ENCODE peak calls at places on chromosomes 13 and 19, in seven cellular contexts. Y, I, G, S, H, P and U are unnamed samples.
A peak's percentile ranks its signal among the peaks of the same experiment; 100 is the strongest.

GRCh38 chr19:48671456-48671995 is 1.3 kb downstream of the NTN5 start:
- DNase-seq in Y (no peak), P (no peak), I (peak; percentile 84), G (no peak), H (no peak), S (no peak), U (no peak)

GRCh38 chr19:40689339-40690049 is 957 bp downstream of the NUMBL start:
- DNase-seq in G (no peak), I (peak; percentile 20), H (peak; percentile 31), Y (no peak), S (no peak), P (no peak), U (peak; percentile 7)

GRCh38 chr13:109776575-109776974 is 9.8 kb downstream of the IRS2 start:
- DNase-seq in H (no peak), I (no peak), G (no peak), S (no peak), P (no peak), Y (no peak), U (peak; percentile 18)

GRCh38 chr19:18225702-18226468 is at the start of gene PDE4C:
- DNase-seq in Y (no peak), G (no peak), H (no peak), I (peak; percentile 45), S (no peak), P (no peak), U (no peak)

GRCh38 chr13:83878691-83879410 is 3.4 kb downstream of the SLITRK1 start:
- DNase-seq in I (no peak), S (no peak), P (peak; percentile 72), G (no peak), Y (no peak), H (peak; percentile 17), U (no peak)

GRCh38 chr19:17332677-17333581 is 1.7 kb downstream of the ANO8 start:
- DNase-seq in I (peak; percentile 6), H (no peak), G (no peak), Y (peak; percentile 43), S (no peak), P (no peak), U (peak; percentile 76)

GRCh38 chr13:109647046-109647445 is 139.3 kb downstream of the IRS2 start:
- DNase-seq in G (no peak), I (no peak), P (no peak), H (no peak), Y (no peak), S (no peak), U (peak; percentile 46)

GRCh38 chr13:111537843-111538499 is 217.5 kb downstream of the TEX29 start:
- DNase-seq in P (peak; percentile 38), H (no peak), I (no peak), Y (no peak), G (no peak), S (no peak), U (no peak)

GRCh38 chr19:58554494-58555368 is at the start of gene CHMP2A:
- DNase-seq in H (peak; percentile 97), I (no peak), S (peak; percentile 98), G (peak; percentile 94), P (peak; percentile 100), Y (peak; percentile 97), U (peak; percentile 98)

GRCh38 chr19:5038631-5039271 is 69.8 kb downstream of the KDM4B start:
- DNase-seq in P (no peak), G (no peak), H (no peak), Y (peak; percentile 70), I (peak; percentile 25), S (no peak), U (peak; percentile 56)

GRCh38 chr19:39381910-39382611 is 8.8 kb downstream of the PAF1 start:
- DNase-seq in P (no peak), S (no peak), H (no peak), G (no peak), Y (peak; percentile 60), I (no peak), U (no peak)

GRCh38 chr13:88739192-88739591 is 1068.0 kb downstream of the SLITRK5 start:
- DNase-seq in G (no peak), S (no peak), P (no peak), I (no peak), H (no peak), Y (no peak), U (no peak)

GRCh38 chr13:48446454-48446853 is 33.5 kb upstream of the LPAR6 start:
- DNase-seq in Y (peak; percentile 41), S (no peak), I (no peak), G (no peak), H (no peak), P (no peak), U (peak; percentile 68)

GRCh38 chr13:113748862-113749451 is 10.1 kb upstream of the TMEM255B start:
- DNase-seq in I (no peak), S (no peak), Y (no peak), G (no peak), P (peak; percentile 73), H (no peak), U (no peak)

GRCh38 chr13:99659234-99659633 is 158.0 kb downstream of the TM9SF2 start:
- DNase-seq in Y (no peak), P (no peak), I (peak; percentile 60), H (no peak), S (no peak), G (no peak), U (no peak)

GRCh38 chr13:32881074-32881791 is 135.0 kb upstream of the KL start:
- DNase-seq in G (no peak), H (peak; percentile 13), S (no peak), P (no peak), Y (peak; percentile 22), I (no peak), U (peak; percentile 33)

GRCh38 chr19:58556633-58557252 is 1.7 kb downstream of the UBE2M start:
- DNase-seq in Y (no peak), I (no peak), H (no peak), S (no peak), G (no peak), P (peak; percentile 62), U (no peak)

GRCh38 chr19:4717191-4717965 is 6.3 kb downstream of the DPP9 start:
- DNase-seq in S (peak; percentile 45), I (no peak), H (no peak), G (no peak), Y (no peak), P (no peak), U (peak; percentile 80)

GRCh38 chr19:5895890-5896289 is 7.7 kb downstream of the NDUFA11 start:
- DNase-seq in P (no peak), H (no peak), G (no peak), I (no peak), S (no peak), Y (no peak), U (no peak)

GRCh38 chr13:54913668-54914067 is 1885.1 kb downstream of the OLFM4 start:
- DNase-seq in S (no peak), G (no peak), I (no peak), P (no peak), H (no peak), Y (no peak), U (no peak)

GRCh38 chr13:112324121-112324520 is 52.0 kb upstream of the SPACA7 start:
- DNase-seq in I (peak; percentile 53), S (no peak), P (no peak), H (no peak), G (no peak), Y (no peak), U (no peak)

GRCh38 chr13:110430391-110431338 is 123.6 kb downstream of the COL4A2 start:
- DNase-seq in H (no peak), G (no peak), I (no peak), S (no peak), P (no peak), Y (no peak), U (no peak)

GRCh38 chr13:24923305-24923640 is 159.3 kb downstream of the RNF17 start:
- DNase-seq in S (no peak), G (no peak), P (no peak), Y (peak; percentile 47), H (no peak), I (no peak), U (peak; percentile 15)

GRCh38 chr19:51079486-51080110 is 3.1 kb downstream of the KLK14 start:
- DNase-seq in I (peak; percentile 24), H (no peak), S (peak; percentile 23), G (no peak), P (no peak), Y (no peak), U (no peak)

GRCh38 chr13:40515702-40516101 is 150.7 kb downstream of the FOXO1 start:
- DNase-seq in I (no peak), H (no peak), G (no peak), Y (no peak), P (no peak), S (no peak), U (no peak)

GRCh38 chr13:71867101-71867814 is at the start of gene DACH1:
- DNase-seq in S (no peak), I (peak; percentile 99), P (peak; percentile 72), G (no peak), Y (peak; percentile 65), H (peak; percentile 53), U (peak; percentile 24)

GRCh38 chr13:36778083-36778671 is 40.8 kb upstream of the RFXAP start:
- DNase-seq in I (no peak), Y (peak; percentile 23), G (no peak), P (no peak), S (no peak), H (no peak), U (peak; percentile 17)

GRCh38 chr19:18330865-18331264 is 8.0 kb upstream of the LSM4 start:
- DNase-seq in P (no peak), H (no peak), G (no peak), I (no peak), Y (no peak), S (no peak), U (no peak)

GRCh38 chr13:80841346-80841882 is 500.5 kb upstream of the SPRY2 start:
- DNase-seq in P (no peak), H (no peak), I (no peak), Y (no peak), S (no peak), G (no peak), U (no peak)

GRCh38 chr13:98778749-98779148 is 26.3 kb upstream of the SLC15A1 start:
- DNase-seq in G (no peak), S (no peak), I (no peak), Y (no peak), H (no peak), P (no peak), U (peak; percentile 22)

GRCh38 chr13:49935171-49936084 is 712 bp downstream of the SPRYD7 start:
- DNase-seq in S (no peak), P (peak; percentile 85), H (peak; percentile 34), Y (peak; percentile 58), G (peak; percentile 12), I (peak; percentile 48), U (peak; percentile 72)